ENCODE peak calls at places on chromosomes 7 and 10, in four cellular contexts. T is aorta, G is left ventricle myocardium superior, Q is T-helper 17 cell. O is an unnamed sample.

GRCh38 chr10:10527861-10528562 is 489.7 kb upstream of the CELF2 start:
- DNase-seq in T (no peak), G (no peak), Q (no peak), O (no peak)

GRCh38 chr10:123147635-123148413 is at the start of gene HMX2:
- DNase-seq in T (peak), G (no peak), Q (no peak), O (no peak)

GRCh38 chr7:117184367-117184766 is 138.5 kb downstream of the WNT2 start:
- DNase-seq in T (no peak), G (no peak), Q (no peak), O (no peak)

GRCh38 chr7:47586925-47587324 is 5.0 kb upstream of the TNS3 start:
- DNase-seq in T (no peak), G (no peak), Q (no peak), O (no peak)

GRCh38 chr10:1665262-1665661 is 72.1 kb downstream of the ADARB2 start:
- DNase-seq in T (no peak), G (no peak), Q (no peak), O (no peak)

GRCh38 chr7:112855227-112855626 is 65.0 kb upstream of the TMEM168 start:
- DNase-seq in T (no peak), G (no peak), Q (no peak), O (no peak)

GRCh38 chr10:117541405-117541908 is 1.1 kb upstream of the EMX2 start:
- DNase-seq in T (no peak), G (no peak), Q (no peak), O (no peak)

GRCh38 chr7:155032978-155033377 is 30.1 kb upstream of the PAXIP1 start:
- DNase-seq in T (no peak), G (no peak), Q (no peak), O (no peak)

GRCh38 chr7:126203185-126203584 is 1049.6 kb downstream of the GRM8 start:
- DNase-seq in T (no peak), G (no peak), Q (no peak), O (no peak)

GRCh38 chr7:158295966-158296797 is 291.4 kb downstream of the PTPRN2 start:
- DNase-seq in T (no peak), G (no peak), Q (no peak), O (no peak)

GRCh38 chr10:35921866-35922265 is 279.8 kb upstream of the FZD8 start:
- DNase-seq in T (no peak), G (no peak), Q (no peak), O (no peak)

GRCh38 chr10:122648599-122649428 is 50.8 kb downstream of the C10orf120 start:
- DNase-seq in T (no peak), G (peak), Q (no peak), O (peak)

GRCh38 chr7:115654384-115655181 is 376.0 kb downstream of the TFEC start:
- DNase-seq in T (no peak), G (no peak), Q (no peak), O (no peak)

GRCh38 chr10:35510891-35511290 is 94.2 kb upstream of the GJD4 start:
- DNase-seq in T (no peak), G (no peak), Q (no peak), O (no peak)